ENCODE peak calls at places on chromosomes 16 and 17, in six cellular contexts. E is prostate gland, H is NB4, U is lower leg skin, V is A549, A is body of pancreas. K is an unnamed sample.

GRCh38 chr16:726438-727290 is at the start of the genes CCDC78 and HAGHL:
- DNase-seq in E (peak), H (peak), U (no peak), V (no peak), A (no peak), K (peak)

GRCh38 chr17:4566785-4567184 is 6.4 kb upstream of the GGT6 start:
- DNase-seq in E (peak), H (peak), U (peak), V (peak), A (peak), K (peak)

GRCh38 chr16:4922721-4923342 is 14.1 kb downstream of the PPL start:
- DNase-seq in E (peak), H (no peak), U (no peak), V (no peak), A (no peak), K (no peak)

GRCh38 chr16:80615751-80616150 is 75.0 kb downstream of the DYNLRB2 start:
- DNase-seq in E (no peak), H (no peak), U (no peak), V (no peak), A (no peak), K (no peak)

GRCh38 chr17:57406131-57406980 is 150.0 kb downstream of the MSI2 start:
- DNase-seq in E (peak), H (no peak), U (no peak), V (no peak), A (no peak), K (peak)

GRCh38 chr16:84179612-84180320 is 7.1 kb downstream of the TAF1C start:
- DNase-seq in E (no peak), H (no peak), U (no peak), V (no peak), A (no peak), K (no peak)

GRCh38 chr16:14460726-14461125 is 169.3 kb downstream of the PARN start:
- DNase-seq in E (no peak), H (no peak), U (no peak), V (no peak), A (no peak), K (no peak)

GRCh38 chr17:21072623-21073278 is 29.9 kb upstream of the USP22 start:
- DNase-seq in E (no peak), H (no peak), U (no peak), V (no peak), A (no peak), K (no peak)

GRCh38 chr16:50696575-50697420 is 3.4 kb downstream of the NOD2 start:
- DNase-seq in E (peak), H (peak), U (peak), V (peak), A (peak), K (peak)

GRCh38 chr16:12819126-12820117 is 15.7 kb upstream of the CPPED1 start:
- DNase-seq in E (peak), H (peak), U (no peak), V (peak), A (peak), K (peak)

GRCh38 chr16:81335669-81336068 is 20.9 kb downstream of the GAN start:
- DNase-seq in E (no peak), H (no peak), U (no peak), V (no peak), A (no peak), K (no peak)

GRCh38 chr16:35753559-35754390 is 2294.4 kb downstream of the TP53TG3F start:
- DNase-seq in E (no peak), H (no peak), U (no peak), V (no peak), A (no peak), K (no peak)

GRCh38 chr16:12497558-12497957 is 306.1 kb downstream of the CPPED1 start:
- DNase-seq in E (no peak), H (no peak), U (no peak), V (no peak), A (no peak), K (no peak)

GRCh38 chr17:17043668-17044226 is 1.5 kb downstream of the MPRIP start:
- DNase-seq in E (no peak), H (no peak), U (no peak), V (no peak), A (no peak), K (peak)

GRCh38 chr17:70642059-70642458 is 472.7 kb downstream of the KCNJ2 start:
- DNase-seq in E (no peak), H (no peak), U (no peak), V (no peak), A (no peak), K (no peak)

GRCh38 chr16:50584033-50584722 is 36.0 kb downstream of the NKD1 start:
- DNase-seq in E (no peak), H (peak), U (no peak), V (no peak), A (no peak), K (peak)

GRCh38 chr17:15213381-15214087 is 51.6 kb downstream of the PMP22 start:
- DNase-seq in E (no peak), H (peak), U (no peak), V (no peak), A (no peak), K (peak)

GRCh38 chr16:77898671-77899211 is 110.4 kb downstream of the VAT1L start:
- DNase-seq in E (no peak), H (no peak), U (no peak), V (no peak), A (no peak), K (no peak)

GRCh38 chr16:81621496-81621895 is 157.6 kb upstream of the PLCG2 start:
- DNase-seq in E (peak), H (no peak), U (no peak), V (no peak), A (no peak), K (no peak)

GRCh38 chr17:9522074-9522473 is 53.5 kb downstream of the STX8 start:
- DNase-seq in E (no peak), H (peak), U (peak), V (peak), A (no peak), K (peak)

GRCh38 chr16:73205153-73205549 is 157.2 kb upstream of the ZFHX3 start:
- DNase-seq in E (no peak), H (no peak), U (no peak), V (no peak), A (no peak), K (no peak)

GRCh38 chr16:82756283-82756599 is 129.5 kb downstream of the CDH13 start:
- DNase-seq in E (no peak), H (no peak), U (no peak), V (no peak), A (no peak), K (no peak)

GRCh38 chr17:63035271-63035670 is 69.2 kb downstream of the TANC2 start:
- DNase-seq in E (no peak), H (no peak), U (no peak), V (no peak), A (no peak), K (no peak)

GRCh38 chr17:79844869-79845600 is 5.8 kb upstream of the CBX4 start:
- DNase-seq in E (no peak), H (peak), U (no peak), V (peak), A (peak), K (peak)

GRCh38 chr17:31834448-31834847 is 24.6 kb downstream of the COPRS start:
- DNase-seq in E (no peak), H (peak), U (no peak), V (no peak), A (no peak), K (no peak)

GRCh38 chr16:86180780-86181179 is 281.8 kb downstream of the IRF8 start:
- DNase-seq in E (no peak), H (no peak), U (no peak), V (no peak), A (no peak), K (no peak)

GRCh38 chr16:4216631-4217030 is 25.2 kb downstream of the SRL start:
- DNase-seq in E (no peak), H (no peak), U (no peak), V (no peak), A (no peak), K (no peak)

GRCh38 chr17:50785942-50786570 is 18.7 kb upstream of the ANKRD40CL start:
- DNase-seq in E (peak), H (no peak), U (no peak), V (no peak), A (peak), K (no peak)

GRCh38 chr16:65964752-65965151 is 401.7 kb upstream of the CDH5 start:
- DNase-seq in E (no peak), H (no peak), U (no peak), V (no peak), A (no peak), K (no peak)

GRCh38 chr17:28875856-28876564 is 21.2 kb downstream of the ERAL1 start:
- DNase-seq in E (no peak), H (no peak), U (no peak), V (no peak), A (no peak), K (peak)

GRCh38 chr17:57782051-57782490 is 37.0 kb upstream of the CCDC182 start:
- DNase-seq in E (no peak), H (peak), U (no peak), V (no peak), A (no peak), K (no peak)

GRCh38 chr17:1661045-1661444 is 11.4 kb upstream of the RILP start:
- DNase-seq in E (no peak), H (no peak), U (no peak), V (no peak), A (no peak), K (no peak)

GRCh38 chr16:27174007-27174406 is 29.3 kb upstream of the KDM8 start:
- DNase-seq in E (peak), H (peak), U (no peak), V (no peak), A (no peak), K (no peak)

GRCh38 chr16:59404509-59404908 is 670.4 kb upstream of the GOT2 start:
- DNase-seq in E (no peak), H (no peak), U (no peak), V (no peak), A (no peak), K (no peak)

GRCh38 chr16:79310734-79311133 is 289.8 kb downstream of the MAF start:
- DNase-seq in E (no peak), H (no peak), U (no peak), V (no peak), A (no peak), K (no peak)

GRCh38 chr17:3474212-3474611 is 1.6 kb upstream of the ASPA start:
- DNase-seq in E (no peak), H (no peak), U (no peak), V (peak), A (no peak), K (no peak)

GRCh38 chr16:3145660-3146059 is 10.8 kb downstream of the ZNF213 start:
- DNase-seq in E (no peak), H (no peak), U (no peak), V (no peak), A (no peak), K (no peak)

DNA sequence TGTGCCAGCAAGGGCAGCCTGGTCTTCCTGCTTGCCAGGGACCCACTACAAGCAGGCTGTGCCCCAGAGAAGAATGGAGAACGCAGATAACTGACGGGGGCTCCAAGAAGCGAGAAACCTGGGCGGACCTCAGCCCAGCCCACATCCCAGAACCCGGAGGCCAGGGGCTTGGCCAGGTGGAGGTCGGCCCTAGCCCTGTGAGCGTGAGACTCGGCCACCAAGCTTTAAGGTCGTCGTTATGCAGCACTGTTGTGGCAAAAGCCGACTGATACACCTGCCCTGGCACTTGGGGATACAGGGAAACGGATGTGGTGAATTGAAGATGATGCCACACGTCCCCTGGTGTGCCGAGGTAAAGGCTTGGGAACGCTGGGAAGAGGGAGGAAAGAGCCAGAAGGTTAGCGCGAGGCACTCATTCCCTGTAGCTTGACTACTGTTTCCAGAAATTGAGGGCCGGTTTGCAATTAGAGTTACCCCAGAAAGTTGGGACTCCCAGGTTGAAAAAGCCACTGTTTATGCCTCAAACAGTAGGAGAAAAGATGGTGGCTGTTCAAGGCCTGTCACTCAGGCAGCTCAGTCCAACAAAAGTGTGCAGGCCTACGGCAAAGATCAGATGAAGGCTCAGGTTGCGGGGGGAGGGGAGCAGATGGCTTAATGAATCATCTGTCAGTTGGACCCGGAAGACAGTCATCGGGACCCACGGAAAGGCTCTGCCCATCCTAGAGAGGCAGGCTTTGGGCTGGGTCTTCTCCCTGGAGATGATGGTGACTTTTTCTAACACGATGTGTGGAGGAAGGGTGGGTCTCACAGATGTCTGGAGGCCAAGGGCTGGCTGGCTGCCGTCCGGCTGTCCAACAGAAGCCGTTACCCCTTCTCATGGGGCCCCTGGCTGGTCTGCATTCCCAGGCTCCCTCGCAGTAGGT is 45.6 kb upstream of the BAHCC1 start:
- DNase-seq in E (no peak), H (peak), U (no peak), V (no peak), A (no peak), K (no peak)
- TF ChIP-seq POLR2A in E (no peak), H (no peak), U (no peak), V (no peak), A (no peak), K (no peak)

GRCh38 chr16:67429799-67430503 is 970 bp upstream of the HSD11B2 start:
- DNase-seq in E (no peak), H (no peak), U (no peak), V (no peak), A (no peak), K (no peak)
- TF ChIP-seq POLR2A in E (no peak), H (no peak), U (no peak), V (no peak), A (no peak), K (no peak)

GRCh38 chr16:87602821-87603683 is 744 bp downstream of the JPH3 start:
- DNase-seq in E (no peak), H (no peak), U (no peak), V (no peak), A (no peak), K (no peak)

GRCh38 chr16:87600246-87600645 is 2.1 kb upstream of the JPH3 start:
- DNase-seq in E (no peak), H (no peak), U (no peak), V (no peak), A (no peak), K (no peak)

GRCh38 chr16:87602005-87602790 is at the start of gene JPH3:
- DNase-seq in E (no peak), H (no peak), U (no peak), V (no peak), A (no peak), K (no peak)

GRCh38 chr16:87603684-87604571 is 1.6 kb downstream of the JPH3 start:
- DNase-seq in E (no peak), H (no peak), U (no peak), V (no peak), A (no peak), K (no peak)

GRCh38 chr16:87601322-87602004 is 845 bp upstream of the JPH3 start:
- DNase-seq in E (no peak), H (no peak), U (no peak), V (no peak), A (no peak), K (no peak)
- TF ChIP-seq POLR2A in E (no peak), H (no peak), U (no peak), V (no peak), A (no peak), K (no peak)

GRCh38 chr17:76452646-76453430 is at the start of gene UBE2O:
- DNase-seq in E (peak), H (peak), U (peak), V (peak), A (peak), K (peak)
- TF ChIP-seq POLR2A in E (peak), H (peak), U (no peak), V (peak), A (no peak), K (peak)

DNA sequence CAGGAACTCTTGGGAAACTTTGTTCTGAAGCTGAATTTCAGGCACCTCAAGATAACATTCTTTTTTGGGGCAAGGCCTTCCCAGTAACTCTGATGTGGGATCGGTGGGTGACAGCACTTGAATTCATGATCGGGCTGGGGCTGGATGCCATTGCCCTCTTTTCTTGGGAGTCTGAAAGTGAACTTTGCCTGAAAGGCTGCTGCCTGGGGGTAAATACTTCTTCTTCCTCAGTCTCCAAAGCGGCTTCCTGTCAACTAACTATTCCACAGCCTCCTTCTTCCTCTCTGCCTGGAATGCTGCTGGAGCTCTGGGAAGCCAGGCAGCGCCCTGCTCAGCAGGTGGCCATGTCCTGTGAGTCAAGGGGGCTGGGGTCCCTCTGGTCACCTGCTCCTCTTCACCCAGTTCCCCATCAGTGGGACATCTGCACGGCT is 79.5 kb downstream of the WIPI1 start:
- DNase-seq in E (no peak), H (no peak), U (no peak), V (no peak), A (no peak), K (no peak)
- TF ChIP-seq POLR2A in E (no peak), H (no peak), U (no peak), V (no peak), A (no peak), K (no peak)

GRCh38 chr17:36544320-36545092 is at the start of gene GGNBP2:
- DNase-seq in E (peak), H (peak), U (peak), V (peak), A (peak), K (peak)
- TF ChIP-seq POLR2A in E (peak), H (peak), U (peak), V (peak), A (peak), K (peak)

K was measured in erythroblast.